ENCODE peak calls at places on chromosomes 6 and 20, in five cellular contexts. Z, T, Q, E and W are unnamed samples.

GRCh38 chr6:158737710-158738615 is 81.2 kb downstream of the EZR start:
- DNase-seq in Z (no peak), T (peak), Q (no peak), E (no peak), W (no peak)

GRCh38 chr6:43395822-43396221 is 26.4 kb upstream of the ZNF318 start:
- DNase-seq in Z (peak), T (no peak), Q (no peak), E (no peak), W (no peak)

GRCh38 chr6:123829302-123829953 is 25.8 kb downstream of the NKAIN2 start:
- DNase-seq in Z (no peak), T (peak), Q (peak), E (no peak), W (no peak)

GRCh38 chr6:53956804-53957203 is 154.4 kb upstream of the MLIP start:
- DNase-seq in Z (no peak), T (no peak), Q (no peak), E (no peak), W (no peak)

GRCh38 chr6:2103644-2104523 is 141.5 kb downstream of the GMDS start:
- DNase-seq in Z (no peak), T (peak), Q (peak), E (no peak), W (peak)

GRCh38 chr6:114162691-114163090 is 180.1 kb downstream of the HS3ST5 start:
- DNase-seq in Z (no peak), T (no peak), Q (no peak), E (no peak), W (no peak)

GRCh38 chr6:121881974-121882667 is 446.7 kb downstream of the GJA1 start:
- DNase-seq in Z (no peak), T (peak), Q (peak), E (no peak), W (no peak)

GRCh38 chr6:68875403-68875802 is 240.3 kb downstream of the ADGRB3 start:
- DNase-seq in Z (no peak), T (no peak), Q (no peak), E (no peak), W (no peak)

GRCh38 chr6:89680150-89680549 is 41.6 kb upstream of the LYRM2 start:
- DNase-seq in Z (no peak), T (no peak), Q (no peak), E (no peak), W (no peak)

GRCh38 chr6:63589955-63590411 is 17.7 kb downstream of the LOC128125822 start:
- DNase-seq in Z (no peak), T (peak), Q (no peak), E (no peak), W (no peak)

GRCh38 chr6:75273009-75273408 is 11.6 kb downstream of the TMEM30A start:
- DNase-seq in Z (no peak), T (no peak), Q (no peak), E (no peak), W (no peak)

GRCh38 chr6:37938909-37939308 is 119.4 kb downstream of the ZFAND3 start:
- DNase-seq in Z (no peak), T (no peak), Q (no peak), E (no peak), W (no peak)

GRCh38 chr20:25860531-25861150 is 164.0 kb upstream of the ZNF337 start:
- DNase-seq in Z (no peak), T (no peak), Q (no peak), E (no peak), W (no peak)

GRCh38 chr6:169849396-169849795 is 98.0 kb downstream of the ERMARD start:
- DNase-seq in Z (no peak), T (no peak), Q (no peak), E (no peak), W (no peak)

GRCh38 chr6:5453531-5453930 is 192.2 kb downstream of the FARS2 start:
- DNase-seq in Z (no peak), T (no peak), Q (no peak), E (no peak), W (no peak)

GRCh38 chr6:53461682-53462081 is 83.2 kb downstream of the GCLC start:
- DNase-seq in Z (no peak), T (peak), Q (no peak), E (no peak), W (peak)

GRCh38 chr6:65117854-65118409 is 589.1 kb downstream of the EYS start:
- DNase-seq in Z (no peak), T (no peak), Q (no peak), E (no peak), W (no peak)

GRCh38 chr20:25274481-25274880 is 26.6 kb downstream of the PYGB start:
- DNase-seq in Z (peak), T (no peak), Q (no peak), E (peak), W (no peak)

GRCh38 chr20:44615876-44616603 is 33.7 kb downstream of the PKIG start:
- DNase-seq in Z (peak), T (no peak), Q (no peak), E (no peak), W (no peak)

GRCh38 chr6:140597181-140597580 is 1222.7 kb upstream of the CITED2 start:
- DNase-seq in Z (no peak), T (no peak), Q (no peak), E (no peak), W (no peak)

DNA sequence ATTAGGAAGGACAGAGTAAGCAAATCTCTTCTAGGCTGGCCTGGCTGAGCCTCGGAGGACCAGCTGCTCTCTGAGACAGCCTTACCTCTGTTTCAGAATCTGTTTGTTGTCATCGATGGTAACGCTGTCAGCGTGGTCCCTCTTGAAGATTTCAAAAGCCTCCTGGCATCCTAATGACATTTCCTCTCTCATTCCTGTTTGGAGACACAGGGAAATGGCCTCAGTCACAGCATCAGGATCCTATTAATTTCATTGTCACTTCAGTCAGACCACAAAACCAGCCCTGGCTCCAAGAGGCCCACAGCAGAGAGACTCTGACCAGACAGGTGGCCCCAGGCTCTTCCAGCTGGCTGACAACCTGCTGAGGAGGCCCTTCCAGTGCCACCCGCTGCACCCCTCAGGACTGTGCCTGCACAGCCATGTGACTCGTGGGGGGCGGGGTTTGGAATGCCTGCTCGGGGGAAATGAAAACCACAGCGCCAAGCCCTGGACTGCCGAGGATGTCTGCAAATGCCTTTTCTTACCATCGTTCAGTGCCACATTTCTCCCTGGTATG is 108.5 kb upstream of the KCNK16 start:
- DNase-seq in Z (peak), T (peak), Q (no peak), E (peak), W (no peak)
- TF ChIP-seq CTCF in Z (no peak), T (no peak), Q (no peak), E (no peak), W (no peak)

DNA sequence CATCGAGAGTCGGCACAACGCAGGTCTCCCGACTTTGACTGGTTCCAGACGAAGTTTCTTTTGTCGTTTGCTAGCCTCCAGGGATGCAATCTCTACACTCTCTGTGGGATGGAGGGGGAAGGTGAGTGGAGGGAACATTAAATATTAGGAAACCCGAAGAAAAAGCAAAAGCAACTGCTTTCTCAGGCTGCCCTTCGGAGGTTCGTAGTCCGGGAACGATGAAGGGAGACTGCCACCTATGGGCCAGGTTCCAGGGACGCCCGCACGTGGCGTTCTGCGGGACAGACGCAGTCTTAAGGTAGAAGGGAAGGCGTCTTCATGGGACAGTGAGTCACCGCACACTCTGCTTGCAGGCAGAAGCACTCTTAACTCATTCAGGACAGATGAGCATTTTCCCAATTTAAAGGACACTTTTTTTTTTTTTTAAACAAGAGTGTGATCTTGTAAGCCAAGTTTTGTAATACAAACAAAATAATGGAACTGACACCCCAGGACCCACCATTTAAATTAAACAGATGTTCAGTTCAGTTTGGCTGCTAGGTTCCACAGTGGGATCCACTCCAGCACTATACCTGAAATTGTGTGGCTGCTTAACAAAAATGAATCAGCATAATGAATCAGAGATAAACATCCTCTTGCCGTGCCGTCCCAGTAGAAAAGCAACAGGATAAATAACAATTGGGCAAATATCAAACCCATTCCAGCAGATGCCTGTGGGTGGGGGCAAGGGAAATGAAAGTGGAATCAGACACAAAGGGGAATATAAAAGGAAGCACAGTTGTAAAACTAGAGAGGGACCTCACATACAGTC is 65.8 kb upstream of the ARMC2 start:
- DNase-seq in Z (peak), T (peak), Q (peak), E (peak), W (peak)
- TF ChIP-seq CTCF in Z (peak), T (peak), Q (peak), E (peak), W (peak)

GRCh38 chr6:81753709-81754678 is 1.5 kb upstream of the TENT5A start:
- DNase-seq in Z (peak), T (peak), Q (peak), E (peak), W (peak)

GRCh38 chr6:81751388-81752083 is 945 bp downstream of the TENT5A start:
- DNase-seq in Z (peak), T (peak), Q (peak), E (peak), W (no peak)

GRCh38 chr6:81752969-81753708 is 658 bp upstream of the TENT5A start:
- DNase-seq in Z (peak), T (peak), Q (peak), E (peak), W (peak)

GRCh38 chr6:81750660-81751387 is 1.7 kb downstream of the TENT5A start:
- DNase-seq in Z (no peak), T (peak), Q (peak), E (no peak), W (no peak)

DNA sequence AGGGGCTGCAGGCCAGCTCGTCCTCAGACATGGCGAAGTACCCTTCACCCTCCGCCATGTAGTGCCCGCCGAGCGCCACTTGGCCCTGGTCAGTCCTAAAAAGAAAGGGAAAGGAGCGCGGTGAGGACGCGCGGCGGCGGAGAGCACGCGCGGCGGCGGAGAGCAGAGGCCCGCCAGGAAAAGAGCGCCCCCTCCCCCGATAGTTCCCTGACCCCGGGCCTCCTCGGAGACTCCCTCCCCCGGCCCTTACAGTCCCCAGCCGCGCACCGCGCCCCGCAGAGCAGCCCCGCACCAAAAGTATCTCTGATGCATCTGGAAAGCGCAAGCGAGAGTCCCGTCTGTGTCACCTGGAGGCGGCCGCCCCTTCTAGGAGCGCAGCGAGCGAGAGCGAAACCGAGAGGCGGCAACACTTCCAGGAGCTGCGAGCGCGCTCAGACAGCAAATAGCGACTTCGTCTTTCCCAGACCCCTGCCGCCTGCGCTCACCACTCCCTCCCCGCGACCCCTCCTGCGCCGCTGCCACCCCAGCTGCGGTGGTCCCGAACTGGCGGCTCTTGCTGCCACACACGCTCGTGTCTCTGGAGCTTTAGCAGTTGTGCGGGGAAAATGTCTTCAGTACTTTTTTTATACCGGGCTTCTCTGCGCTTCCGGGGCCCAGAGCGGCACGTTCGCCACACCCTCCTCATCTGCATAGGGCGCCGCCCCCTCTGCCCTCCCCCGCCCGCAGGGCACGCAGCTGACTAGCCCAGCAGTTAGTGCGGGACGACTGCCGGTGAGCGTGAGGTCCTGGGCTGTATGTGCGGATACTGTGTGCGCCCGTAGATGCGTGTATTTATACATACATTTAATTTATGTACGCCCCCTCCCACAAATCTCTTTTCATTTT is at the start of gene TENT5A:
- DNase-seq in Z (peak), T (peak), Q (peak), E (peak), W (peak)
- TF ChIP-seq CTCF in Z (peak), T (no peak), Q (peak), E (no peak), W (no peak)

GRCh38 chr20:33838035-33838864 is 27.1 kb downstream of the CHMP4B start:
- DNase-seq in Z (no peak), T (no peak), Q (no peak), E (no peak), W (no peak)
- TF ChIP-seq CTCF in Z (no peak), T (no peak), Q (no peak), E (no peak), W (no peak)

DNA sequence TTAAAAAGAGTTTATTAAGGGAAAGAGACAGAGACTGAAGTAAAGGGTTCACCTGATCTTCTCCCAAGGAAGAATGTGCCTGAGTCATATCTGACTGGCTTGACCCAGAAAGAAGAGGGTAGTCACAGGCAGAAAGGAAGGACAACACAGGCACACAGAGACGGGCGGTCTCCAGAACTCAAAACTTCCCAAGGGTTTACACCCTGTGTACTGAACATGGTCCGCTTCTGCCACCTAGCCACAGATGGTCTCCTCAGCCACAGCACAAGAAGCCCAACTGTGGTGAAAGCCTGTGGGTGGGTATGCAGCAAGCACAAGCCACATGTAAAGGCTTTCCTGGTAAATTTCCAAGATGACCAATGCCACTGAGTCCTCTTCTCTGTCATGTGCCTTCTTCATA is 17.2 kb downstream of the UNC5CL start:
- DNase-seq in Z (peak), T (peak), Q (peak), E (no peak), W (no peak)
- TF ChIP-seq CTCF in Z (peak), T (peak), Q (no peak), E (no peak), W (peak)

DNA sequence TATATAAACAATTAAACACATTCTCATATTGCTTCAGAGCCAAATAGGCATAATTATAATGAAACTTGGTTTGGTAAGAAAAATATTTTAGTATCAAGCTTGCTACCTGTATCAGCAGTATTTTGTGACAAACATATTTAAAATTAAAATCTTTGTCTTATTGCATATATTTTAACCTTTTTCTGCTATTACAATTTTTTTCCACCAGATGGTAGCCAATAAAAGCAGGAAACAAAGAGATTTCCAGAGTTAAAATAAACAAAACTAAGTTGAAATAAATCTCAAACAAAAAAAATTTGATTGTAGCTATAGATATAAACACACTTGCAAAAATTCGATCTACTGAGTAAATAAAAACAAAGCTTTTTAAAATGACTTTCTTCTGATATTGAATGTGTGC is 491.3 kb upstream of the GJE1 start:
- DNase-seq in Z (no peak), T (no peak), Q (no peak), E (no peak), W (no peak)
- TF ChIP-seq CTCF in Z (no peak), T (no peak), Q (no peak), E (no peak), W (no peak)

DNA sequence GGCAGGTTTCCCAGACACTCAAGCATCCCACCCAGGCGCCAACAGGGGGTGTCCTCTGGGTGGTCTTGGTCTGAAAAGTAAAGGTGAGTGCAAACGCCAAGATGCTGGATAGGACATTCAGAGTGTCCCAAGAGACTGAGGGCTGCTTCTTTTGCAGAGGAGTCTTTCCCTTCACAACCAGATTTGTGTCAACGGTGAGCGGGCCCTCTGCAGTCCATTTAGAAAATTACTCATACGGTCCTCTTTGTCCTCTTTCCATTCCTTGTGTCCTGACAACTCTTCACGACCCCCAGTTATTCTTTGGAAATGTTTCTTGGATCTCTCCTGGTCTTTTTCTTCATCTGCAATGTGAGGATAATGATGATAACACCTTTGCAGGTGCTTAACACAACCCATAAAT is 257.8 kb downstream of the CDC5L start:
- DNase-seq in Z (no peak), T (no peak), Q (peak), E (no peak), W (no peak)
- TF ChIP-seq CTCF in Z (peak), T (no peak), Q (no peak), E (no peak), W (no peak)

DNA sequence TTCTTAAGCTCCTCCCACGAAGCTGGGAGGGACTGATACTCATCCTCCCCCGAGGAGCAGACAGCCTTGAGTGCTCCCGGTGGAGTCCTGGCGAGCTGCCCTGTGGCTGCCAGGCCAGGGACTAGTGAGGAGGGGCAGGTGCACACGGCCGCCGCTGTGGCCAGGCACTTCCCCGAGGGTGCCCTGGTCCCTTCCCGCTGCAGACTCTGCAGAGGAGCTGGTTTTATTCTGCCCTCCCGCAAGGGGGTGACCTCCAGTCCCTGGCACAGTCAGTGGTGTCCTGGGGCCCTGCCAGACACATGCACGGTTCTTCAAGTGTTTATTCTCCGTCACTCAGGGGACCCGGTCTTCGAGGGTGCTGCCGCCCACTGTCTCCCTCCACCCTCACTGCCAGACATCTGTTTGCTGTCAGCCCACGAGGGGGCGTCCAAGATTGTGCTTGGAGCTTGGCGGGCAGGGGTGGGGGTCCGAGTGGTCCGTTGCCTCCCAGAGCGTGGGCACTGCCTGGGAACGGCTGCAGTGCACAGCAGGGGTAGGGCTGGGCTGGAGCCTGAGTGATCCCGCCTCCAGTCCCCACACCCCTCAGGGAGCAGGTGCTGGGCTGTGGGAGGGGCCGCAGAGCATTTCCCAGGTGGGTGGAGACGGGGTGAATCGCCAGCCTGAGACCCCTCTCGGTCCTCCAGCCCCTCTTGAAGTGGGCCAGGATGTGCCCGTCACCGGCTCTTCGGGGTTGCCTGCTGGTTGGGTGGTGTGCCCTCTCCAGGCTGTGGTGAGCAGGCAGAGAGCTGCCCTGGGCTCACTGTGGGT is 3.1 kb upstream of the CABLES2 start:
- DNase-seq in Z (peak), T (peak), Q (peak), E (peak), W (peak)
- TF ChIP-seq CTCF in Z (peak), T (peak), Q (peak), E (peak), W (peak)

GRCh38 chr20:46955601-46956556 is 61.2 kb downstream of the EYA2 start:
- DNase-seq in Z (no peak), T (no peak), Q (no peak), E (no peak), W (no peak)

GRCh38 chr20:46954490-46955038 is 59.9 kb downstream of the EYA2 start:
- DNase-seq in Z (no peak), T (peak), Q (peak), E (peak), W (no peak)

GRCh38 chr20:46953596-46953995 is 59.0 kb downstream of the EYA2 start:
- DNase-seq in Z (no peak), T (no peak), Q (no peak), E (peak), W (no peak)

GRCh38 chr20:46951405-46951804 is 56.8 kb downstream of the EYA2 start:
- DNase-seq in Z (no peak), T (no peak), Q (no peak), E (no peak), W (no peak)

GRCh38 chr20:46951840-46952497 is 57.3 kb downstream of the EYA2 start:
- DNase-seq in Z (no peak), T (peak), Q (no peak), E (peak), W (no peak)
- TF ChIP-seq CTCF in Z (no peak), T (no peak), Q (no peak), E (no peak), W (no peak)

GRCh38 chr6:167142433-167142761 is 15.4 kb downstream of the GPR31 start:
- DNase-seq in Z (no peak), T (no peak), Q (no peak), E (no peak), W (no peak)
- TF ChIP-seq CTCF in Z (no peak), T (no peak), Q (no peak), E (no peak), W (no peak)